ENCODE peak calls at places on chromosomes 12 and 14, in five cellular contexts. Y is SIG-M5, U is astrocyte of the spinal cord, F is IMR-90, L is RCC 7860. X is an unnamed sample.

GRCh38 chr14:78253986-78254385 is 83.8 kb downstream of the NRXN3 start:
- DNase-seq in F (peak), L (peak), Y (no peak), U (peak), X (peak)

GRCh38 chr12:132259364-132259871 is 70.0 kb downstream of the GALNT9 start:
- DNase-seq in Y (no peak), F (no peak), U (peak), L (peak), X (no peak)

GRCh38 chr12:115481141-115481540 is 796.4 kb downstream of the MED13L start:
- DNase-seq in Y (no peak), U (no peak), F (peak), L (no peak), X (no peak)

GRCh38 chr12:3035815-3036702 is 41.1 kb upstream of the TSPAN9 start:
- DNase-seq in Y (no peak), U (peak), F (peak), L (no peak), X (peak)

GRCh38 chr14:21923820-21924219 is 250.2 kb upstream of the OR4E1 start:
- DNase-seq in U (no peak), F (no peak), Y (no peak), L (no peak), X (no peak)

GRCh38 chr12:28089363-28089762 is 100.9 kb upstream of the CCDC91 start:
- DNase-seq in L (no peak), F (peak), U (peak), Y (no peak), X (peak)

GRCh38 chr12:51773145-51773869 is 75.2 kb downstream of the FIGNL2 start:
- DNase-seq in L (peak), F (peak), U (peak), Y (no peak), X (peak)

GRCh38 chr14:37583358-37584210 is 11.5 kb downstream of the FOXA1 start:
- DNase-seq in F (no peak), U (no peak), Y (no peak), L (no peak), X (no peak)

GRCh38 chr12:15555466-15555865 is 233.2 kb downstream of the PTPRO start:
- DNase-seq in Y (no peak), U (no peak), L (no peak), F (no peak), X (no peak)

GRCh38 chr14:45198551-45198950 is 54.5 kb downstream of the MIS18BP1 start:
- DNase-seq in F (peak), L (no peak), Y (no peak), U (peak), X (peak)

GRCh38 chr14:94328196-94328595 is 5.1 kb upstream of the SERPINA6 start:
- DNase-seq in Y (no peak), L (peak), F (no peak), U (no peak), X (no peak)